ENCODE peak calls at places on chromosomes 16 and 17, in ten cellular contexts. T is PC-9, X is fibroblast of lung, I is GM23248, C is MM.1S, W is transverse colon, E is substantia nigra, Z is adrenal gland, H is IMR-90, N is heart left ventricle. R is an unnamed sample.

GRCh38 chr17:57379237-57380054 is 123.1 kb downstream of the MSI2 start:
- DNase-seq in T (no peak), N (no peak), X (peak; percentile 58), E (no peak), H (peak; percentile 12), C (no peak), I (no peak), W (no peak), Z (peak; percentile 59), R (no peak)

GRCh38 chr16:10037771-10038170 is 144.5 kb downstream of the GRIN2A start:
- DNase-seq in W (no peak), E (no peak), X (no peak), I (no peak), T (no peak), C (no peak), N (no peak), H (no peak), Z (no peak), R (no peak)

GRCh38 chr16:10326647-10327046 is 59.2 kb upstream of the ATF7IP2 start:
- DNase-seq in I (no peak), C (no peak), T (no peak), H (no peak), X (no peak), N (no peak), E (no peak), Z (no peak), W (no peak), R (no peak)

GRCh38 chr16:2366660-2367309 is 26.3 kb upstream of the ABCA3 start:
- DNase-seq in C (no peak), I (no peak), Z (no peak), W (no peak), H (no peak), X (no peak), T (no peak), N (no peak), E (no peak), R (no peak)

GRCh38 chr16:81175325-81175891 is 63.1 kb upstream of the BCO1 start:
- DNase-seq in N (no peak), W (no peak), H (peak; percentile 84), Z (no peak), X (peak; percentile 46), T (peak; percentile 86), C (no peak), E (no peak), I (peak; percentile 92), R (no peak)

GRCh38 chr17:76529643-76530488 is 7.6 kb downstream of the CYGB start:
- DNase-seq in X (peak; percentile 99), C (no peak), Z (peak; percentile 87), H (peak; percentile 70), T (no peak), E (no peak), W (peak; percentile 72), N (peak; percentile 92), I (peak; percentile 81), R (no peak)

GRCh38 chr16:78425957-78426590 is 326.6 kb downstream of the WWOX start:
- DNase-seq in X (no peak), T (no peak), C (no peak), H (no peak), I (no peak), E (no peak), N (no peak), W (no peak), Z (no peak), R (no peak)

GRCh38 chr17:36117505-36118382 is 14.1 kb downstream of the CCL4 start:
- DNase-seq in N (no peak), C (no peak), X (no peak), E (no peak), W (peak; percentile 34), Z (no peak), T (no peak), I (no peak), H (no peak), R (no peak)

GRCh38 chr17:4444782-4445473 is 11.2 kb downstream of the SPNS3 start:
- DNase-seq in E (no peak), C (no peak), N (peak; percentile 79), I (peak; percentile 39), X (no peak), Z (peak; percentile 92), T (peak; percentile 79), W (peak; percentile 83), H (no peak), R (no peak)

GRCh38 chr17:44122825-44123355 is 551 bp downstream of the HDAC5 start:
- DNase-seq in T (no peak), H (no peak), C (no peak), X (no peak), Z (no peak), E (no peak), I (no peak), N (no peak), W (peak; percentile 25), R (no peak)

GRCh38 chr17:9360610-9361571 is 214.7 kb downstream of the STX8 start:
- DNase-seq in H (peak; percentile 89), T (no peak), C (no peak), X (peak; percentile 91), E (no peak), I (peak; percentile 94), W (peak; percentile 18), N (no peak), Z (peak; percentile 87), R (no peak)

GRCh38 chr16:65410801-65411200 is 288.9 kb upstream of the CDH11 start:
- DNase-seq in C (no peak), I (no peak), W (no peak), H (peak; percentile 81), X (peak; percentile 26), T (no peak), Z (no peak), N (no peak), E (no peak), R (no peak)

GRCh38 chr17:12114686-12115418 is 94.2 kb downstream of the MAP2K4 start:
- DNase-seq in I (no peak), C (no peak), T (no peak), Z (no peak), N (no peak), W (no peak), X (peak; percentile 34), E (no peak), H (peak; percentile 18), R (no peak)

GRCh38 chr17:27288183-27288582 is 5.7 kb upstream of the WSB1 start:
- DNase-seq in X (no peak), W (no peak), T (no peak), I (no peak), E (no peak), H (no peak), Z (no peak), N (no peak), C (no peak), R (no peak)

GRCh38 chr17:45834471-45835396 is 9.9 kb upstream of the SPPL2C start:
- DNase-seq in Z (no peak), I (peak; percentile 25), E (no peak), H (no peak), C (no peak), X (no peak), T (peak; percentile 52), W (no peak), N (no peak), R (no peak)

GRCh38 chr16:4615389-4616046 is 830 bp upstream of the UBALD1 start:
- DNase-seq in Z (peak; percentile 75), W (peak; percentile 37), T (no peak), H (no peak), C (no peak), X (no peak), N (peak; percentile 47), E (no peak), I (no peak), R (no peak)

GRCh38 chr16:83345846-83346245 is 461.9 kb upstream of the HSBP1 start:
- DNase-seq in I (no peak), T (no peak), N (no peak), W (no peak), C (no peak), Z (no peak), X (no peak), E (no peak), H (no peak), R (no peak)

GRCh38 chr17:71163121-71163812 is 957.6 kb upstream of the SOX9 start:
- DNase-seq in X (peak; percentile 9), H (peak; percentile 41), T (peak; percentile 85), Z (peak; percentile 55), W (no peak), I (no peak), C (no peak), E (no peak), N (no peak), R (no peak)

DNA sequence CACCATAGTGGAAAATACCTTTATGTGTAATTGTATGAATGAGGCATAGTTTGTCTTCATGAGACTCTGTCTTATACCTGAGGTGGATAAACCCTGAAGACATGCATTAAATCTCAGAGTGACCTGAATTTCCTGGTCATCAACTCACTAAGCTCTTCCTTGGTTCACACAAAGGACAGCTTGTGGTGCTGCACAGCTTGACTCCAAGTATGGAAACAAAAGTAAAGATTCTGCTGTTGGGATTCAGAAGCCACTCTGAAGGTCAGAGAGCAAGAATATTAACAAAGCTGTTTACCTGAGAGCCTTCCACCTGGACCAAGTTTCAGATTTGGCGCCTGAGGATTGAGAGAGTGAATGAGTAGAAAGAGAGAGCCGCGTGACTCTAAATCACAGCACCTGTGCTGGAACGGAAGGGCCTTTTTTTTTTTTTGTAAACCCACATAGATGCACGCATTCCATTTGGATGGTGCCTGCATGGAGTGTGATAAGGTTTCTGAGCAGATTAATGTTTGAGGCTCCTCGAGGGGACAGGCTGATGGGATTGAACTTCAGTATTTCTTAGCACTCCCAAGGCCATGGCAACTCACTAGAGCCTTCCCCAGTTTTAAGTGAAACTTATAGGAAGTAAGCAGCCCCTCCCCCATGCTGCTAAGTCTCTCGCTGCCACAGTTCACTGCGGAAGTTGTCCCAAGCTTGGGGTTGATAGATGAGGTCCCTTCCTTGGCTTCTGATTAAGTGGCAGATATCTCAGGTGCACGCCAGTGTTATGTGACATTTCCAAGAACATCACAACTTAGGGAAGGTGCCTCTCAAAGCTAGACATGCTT is 28.7 kb downstream of the CALB2 start:
- DNase-seq in C (peak; percentile 28), E (no peak), H (no peak), W (no peak), X (no peak), N (no peak), T (no peak), I (no peak), Z (no peak), R (no peak)
- H3K27ac ChIP-seq in C (no peak overlapping the region), E (no peak overlapping the region), H (no peak overlapping the region), W (no peak overlapping the region), X (no peak overlapping the region), N (no peak overlapping the region), T (no peak overlapping the region), I (no peak overlapping the region), Z (no peak overlapping the region), R (no peak overlapping the region)

GRCh38 chr17:81329279-81329926 is 34.3 kb upstream of the SLC38A10 start:
- DNase-seq in E (no peak), T (peak; percentile 91), I (peak; percentile 96), Z (peak; percentile 93), W (peak; percentile 94), H (peak; percentile 92), X (peak; percentile 87), N (peak; percentile 75), C (peak; percentile 81), R (no peak)
- H3K27ac ChIP-seq in E (no peak overlapping the region), T (peak overlapping the region; percentile 90), I (no peak overlapping the region), Z (no peak overlapping the region), W (peak overlapping the region; percentile 85), H (peak overlapping the region; percentile 16), X (no peak overlapping the region), N (peak overlapping the region; percentile 62), C (peak overlapping the region; percentile 37), R (no peak overlapping the region)

GRCh38 chr16:51881731-51882130 is 665.2 kb downstream of the TOX3 start:
- DNase-seq in E (no peak), X (peak; percentile 75), W (no peak), C (no peak), H (peak; percentile 93), I (no peak), T (no peak), N (no peak), Z (no peak), R (no peak)
- H3K27ac ChIP-seq in E (no peak overlapping the region), X (peak overlapping the region; percentile 66), W (no peak overlapping the region), C (no peak overlapping the region), H (peak overlapping the region; percentile 87), I (no peak overlapping the region), T (no peak overlapping the region), N (no peak overlapping the region), Z (no peak overlapping the region), R (no peak overlapping the region)

GRCh38 chr16:68096491-68096890 is 11.3 kb downstream of the NFATC3 start:
- DNase-seq in C (no peak), N (no peak), T (no peak), X (no peak), W (no peak), I (no peak), E (no peak), H (no peak), Z (no peak), R (no peak)
- H3K27ac ChIP-seq in C (no peak overlapping the region), N (no peak overlapping the region), T (no peak overlapping the region), X (no peak overlapping the region), W (no peak overlapping the region), I (no peak overlapping the region), E (no peak overlapping the region), H (no peak overlapping the region), Z (no peak overlapping the region), R (no peak overlapping the region)

R was measured in caudate nucleus.